ENCODE peak calls at places on chromosomes 12 and 14, in six cellular contexts. T, F, H, A, W and K are unnamed samples.

GRCh38 chr12:51217133-51217967 is 512 bp downstream of the POU6F1 start:
- DNase-seq in H (peak), A (peak), F (peak), W (peak), T (peak), K (peak)

GRCh38 chr14:95229749-95230148 is 72.4 kb upstream of the DICER1 start:
- DNase-seq in W (no peak), T (no peak), F (no peak), H (no peak), A (no peak), K (no peak)

GRCh38 chr12:115963030-115963480 is 314.4 kb downstream of the MED13L start:
- DNase-seq in T (no peak), F (no peak), W (no peak), H (no peak), A (no peak), K (peak)

GRCh38 chr12:64652346-64652745 is 42.1 kb downstream of the RASSF3 start:
- DNase-seq in H (no peak), F (no peak), A (no peak), W (no peak), T (no peak), K (no peak)

GRCh38 chr12:112514456-112514855 is 95.7 kb downstream of the PTPN11 start:
- DNase-seq in F (no peak), A (no peak), W (no peak), H (no peak), T (no peak), K (no peak)

GRCh38 chr12:132488127-132489077 is 1.5 kb upstream of the FBRSL1 start:
- DNase-seq in T (no peak), A (peak), F (no peak), W (no peak), H (no peak), K (no peak)

GRCh38 chr12:114916531-114916930 is 232.6 kb upstream of the TBX3 start:
- DNase-seq in A (no peak), F (no peak), T (no peak), W (no peak), H (peak), K (peak)

GRCh38 chr12:52691076-52691764 is 11.0 kb upstream of the KRT1 start:
- DNase-seq in A (no peak), T (peak), W (no peak), H (peak), F (peak), K (no peak)

GRCh38 chr12:60921541-60921940 is 1325.7 kb downstream of the SLC16A7 start:
- DNase-seq in F (no peak), A (no peak), H (no peak), W (no peak), T (no peak), K (peak)

GRCh38 chr12:107684029-107684790 is 1.4 kb upstream of the PWP1 start:
- DNase-seq in W (no peak), T (no peak), H (no peak), A (no peak), F (no peak), K (peak)

GRCh38 chr14:53793790-53794560 is 162.7 kb downstream of the BMP4 start:
- DNase-seq in T (peak), H (no peak), F (no peak), A (no peak), W (peak), K (no peak)

GRCh38 chr14:81536125-81536771 is 2.6 kb upstream of the SEL1L start:
- DNase-seq in H (no peak), T (no peak), A (no peak), W (no peak), F (no peak), K (no peak)

GRCh38 chr14:50844397-50844796 is 13.4 kb upstream of the NIN start:
- DNase-seq in A (no peak), H (no peak), T (no peak), W (no peak), F (no peak), K (no peak)

GRCh38 chr14:100732766-100733100 is 6.0 kb downstream of the DLK1 start:
- DNase-seq in A (peak), T (no peak), H (no peak), F (no peak), W (no peak), K (no peak)

GRCh38 chr12:38919191-38919590 is 13.8 kb upstream of the CPNE8 start:
- DNase-seq in T (peak), F (no peak), W (no peak), A (no peak), H (no peak), K (no peak)

GRCh38 chr12:124992874-124993567 is 424 bp upstream of the BRI3BP start:
- DNase-seq in W (no peak), H (peak), F (peak), A (no peak), T (peak), K (peak)

GRCh38 chr14:87434680-87435079 is 558.3 kb downstream of the GALC start:
- DNase-seq in H (no peak), F (no peak), A (no peak), T (no peak), W (no peak), K (no peak)

GRCh38 chr12:119301367-119301766 is 33.2 kb upstream of the CCDC60 start:
- DNase-seq in T (peak), W (no peak), A (no peak), F (peak), H (no peak), K (no peak)

GRCh38 chr12:121637231-121637914 is 11.0 kb downstream of the ORAI1 start:
- DNase-seq in T (no peak), H (peak), F (no peak), A (no peak), W (no peak), K (no peak)

GRCh38 chr14:91126761-91127160 is 12.9 kb downstream of the DGLUCY start:
- DNase-seq in H (no peak), W (no peak), F (no peak), T (no peak), A (peak), K (no peak)

GRCh38 chr14:55066223-55066622 is 14.8 kb downstream of the MAPK1IP1L start:
- DNase-seq in F (no peak), T (no peak), W (no peak), A (no peak), H (no peak), K (no peak)

GRCh38 chr12:71335668-71336257 is 103.8 kb upstream of the LGR5 start:
- DNase-seq in H (no peak), F (no peak), T (no peak), W (no peak), A (no peak), K (no peak)

GRCh38 chr12:55707841-55708694 is at the start of gene ITGA7:
- DNase-seq in H (peak), T (peak), F (peak), A (peak), W (peak), K (no peak)

GRCh38 chr14:89549381-89550102 is 132.5 kb upstream of the FOXN3 start:
- DNase-seq in H (no peak), F (no peak), W (no peak), T (no peak), A (no peak), K (no peak)

GRCh38 chr14:42884100-42884499 is 1277.4 kb downstream of the LRFN5 start:
- DNase-seq in A (no peak), H (no peak), T (no peak), W (no peak), F (peak), K (peak)

GRCh38 chr14:104115691-104116543 is 22.5 kb upstream of the KIF26A start:
- DNase-seq in W (no peak), A (peak), F (no peak), H (peak), T (no peak), K (no peak)

GRCh38 chr14:74956280-74957072 is 1.1 kb upstream of the PGF start:
- DNase-seq in H (no peak), F (no peak), T (no peak), A (no peak), W (no peak), K (no peak)
- H3K4me3 ChIP-seq in H (no peak), F (no peak), T (no peak), A (no peak), W (no peak), K (no peak)

GRCh38 chr14:77036484-77037337 is 8.2 kb upstream of the IRF2BPL start:
- DNase-seq in W (no peak), H (peak), A (no peak), F (no peak), T (no peak), K (no peak)

GRCh38 chr14:77039285-77040058 is 11.0 kb upstream of the IRF2BPL start:
- DNase-seq in W (no peak), F (peak), T (no peak), H (no peak), A (no peak), K (peak)

GRCh38 chr14:77037886-77038511 is 9.5 kb upstream of the IRF2BPL start:
- DNase-seq in H (no peak), A (peak), F (no peak), T (no peak), W (peak), K (no peak)

GRCh38 chr14:77035267-77035666 is 6.8 kb upstream of the IRF2BPL start:
- DNase-seq in F (no peak), A (no peak), T (no peak), W (no peak), H (no peak), K (no peak)

GRCh38 chr14:77037338-77037782 is 8.9 kb upstream of the IRF2BPL start:
- DNase-seq in H (no peak), T (no peak), W (no peak), F (no peak), A (no peak), K (no peak)
- H3K4me3 ChIP-seq in H (no peak), T (peak), W (no peak), F (no peak), A (no peak), K (no peak)

GRCh38 chr12:19129121-19129485 is 430 bp upstream of the PLEKHA5 start:
- DNase-seq in H (no peak), W (no peak), T (no peak), A (no peak), F (no peak), K (peak)
- H3K4me3 ChIP-seq in H (peak), W (peak), T (peak), A (peak), F (peak), K (peak)

DNA sequence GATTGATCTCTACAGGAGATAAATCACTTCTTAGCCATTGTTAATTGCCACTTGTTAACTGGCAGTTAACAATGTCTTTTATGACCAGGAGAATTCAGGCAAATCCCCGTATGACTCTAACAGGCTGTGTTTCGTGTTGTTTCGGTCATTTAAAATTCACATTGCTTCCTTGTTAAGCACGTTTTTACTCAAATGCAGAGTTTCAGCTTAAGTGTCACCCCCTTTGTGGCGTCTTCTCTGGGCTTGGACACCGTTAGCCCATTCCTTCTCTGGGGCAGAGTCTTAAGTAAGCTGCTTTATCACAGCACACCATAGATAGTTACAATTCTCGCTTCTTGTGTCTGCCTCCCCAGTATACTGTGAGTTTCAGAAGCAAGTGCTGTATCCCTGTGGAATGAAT is 205.4 kb downstream of the EPS8 start:
- DNase-seq in H (peak), A (no peak), F (no peak), W (no peak), T (no peak), K (no peak)
- H3K4me3 ChIP-seq in H (no peak), A (no peak), F (no peak), W (no peak), T (no peak), K (no peak)

GRCh38 chr12:54425696-54426095 is 6.6 kb upstream of the ITGA5 start:
- DNase-seq in A (no peak), W (no peak), T (no peak), F (no peak), H (peak), K (no peak)

GRCh38 chr12:54430471-54431075 is 11.5 kb upstream of the ITGA5 start:
- DNase-seq in H (no peak), W (no peak), A (no peak), F (no peak), T (no peak), K (no peak)

GRCh38 chr12:54429014-54429471 is 10.0 kb upstream of the ITGA5 start:
- DNase-seq in H (peak), W (no peak), F (no peak), T (no peak), A (no peak), K (no peak)

GRCh38 chr12:54426690-54427089 is 7.6 kb upstream of the ITGA5 start:
- DNase-seq in F (no peak), H (no peak), W (no peak), A (no peak), T (no peak), K (no peak)

GRCh38 chr12:54428050-54429013 is 9.3 kb upstream of the ITGA5 start:
- DNase-seq in T (no peak), H (peak), A (peak), W (no peak), F (no peak), K (peak)
- H3K4me3 ChIP-seq in T (no peak), H (no peak), A (peak), W (no peak), F (no peak), K (no peak)

DNA sequence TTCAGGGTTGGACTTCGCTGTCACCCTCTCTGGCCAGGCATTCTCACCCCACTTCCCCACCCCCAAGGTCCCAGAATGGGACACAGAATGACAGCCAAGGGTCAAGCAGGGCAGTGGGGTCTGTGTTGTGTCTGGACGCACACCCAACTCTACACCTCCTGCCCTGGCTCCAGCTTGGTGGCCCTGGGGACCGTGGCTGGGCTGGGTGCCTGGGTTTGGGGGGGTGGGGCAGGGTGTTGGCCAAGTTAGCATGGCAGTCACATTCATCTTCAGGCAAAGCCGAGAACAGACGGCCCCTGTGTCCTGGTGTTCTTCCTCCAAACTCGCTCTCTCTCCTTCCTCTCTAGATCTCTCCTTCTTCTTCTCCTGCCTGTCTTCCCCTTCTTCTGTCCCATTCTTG is 5.6 kb downstream of the LRP1 start:
- DNase-seq in W (peak), F (no peak), A (peak), H (peak), T (no peak), K (no peak)
- H3K4me3 ChIP-seq in W (no peak), F (no peak), A (peak), H (no peak), T (no peak), K (no peak)

DNA sequence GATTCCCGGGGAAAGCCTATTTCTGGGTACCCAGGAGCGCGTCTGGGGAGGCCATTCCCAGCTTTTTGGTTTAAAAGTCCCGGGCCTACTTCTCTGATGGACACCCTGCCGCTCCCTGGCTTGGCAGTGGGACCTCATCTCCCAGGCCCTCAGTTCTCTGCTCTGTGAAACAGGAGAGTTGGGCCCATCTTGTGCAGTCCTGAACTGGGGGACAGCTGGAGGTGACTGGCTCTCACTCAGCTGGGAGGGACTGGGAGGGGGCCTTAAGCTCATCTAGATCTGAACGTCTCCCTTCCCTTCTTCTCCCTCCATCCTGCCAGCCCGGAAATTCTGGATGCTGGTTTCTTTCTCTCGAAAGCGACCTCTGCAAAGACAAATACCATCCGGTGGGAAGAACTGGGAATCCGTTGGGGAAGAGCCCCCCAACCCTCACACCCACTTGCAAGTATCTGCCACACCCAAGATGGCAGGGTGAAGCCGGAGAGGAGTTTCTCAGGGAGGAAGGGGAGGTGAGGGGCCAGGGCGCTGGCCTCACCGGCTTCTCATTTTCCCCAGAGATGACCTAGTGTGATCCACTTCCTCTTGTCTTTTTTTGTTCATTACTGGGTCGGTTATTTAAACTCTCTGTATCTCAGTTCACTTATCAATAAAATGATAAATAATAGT is 1.4 kb downstream of the RIN3 start:
- DNase-seq in H (no peak), A (no peak), W (no peak), T (no peak), F (no peak), K (no peak)
- H3K4me3 ChIP-seq in H (peak), A (peak), W (peak), T (peak), F (no peak), K (peak)